ENCODE peak calls at places on chromosomes 4 and X, in seven cellular contexts. C is ELR; X is T-helper 2 cell; Q is right cardiac atrium; F is foreskin fibroblast; O is germinal center; P is CD8-positive, alpha-beta memory T cell. S is an unnamed sample.

GRCh38 chr4:16226816-16227461 is 668 bp upstream of the TAPT1 start:
- DNase-seq in C (peak; percentile 52), X (no peak), Q (peak; percentile 55), F (no peak), O (peak; percentile 41), P (peak; percentile 28), S (no peak)

GRCh38 chr4:174764105-174764729 is 64.8 kb downstream of the GLRA3 start:
- DNase-seq in C (peak; percentile 63), X (no peak), Q (no peak), F (peak; percentile 0), O (peak; percentile 10), P (no peak), S (peak; percentile 54)

GRCh38 chrX:1181131-1181530 is 31.3 kb downstream of the CRLF2 start:
- DNase-seq in C (no peak), X (no peak), Q (no peak), F (no peak), O (no peak), P (no peak), S (no peak)

GRCh38 chr4:141647982-141648381 is 11.6 kb downstream of the IL15 start:
- DNase-seq in C (no peak), X (no peak), Q (no peak), F (no peak), O (no peak), P (no peak), S (peak; percentile 29)

GRCh38 chr4:78945638-78946179 is 6.5 kb upstream of the PAQR3 start:
- DNase-seq in C (peak; percentile 4), X (no peak), Q (no peak), F (no peak), O (no peak), P (no peak), S (no peak)

GRCh38 chr4:80077639-80078038 is 4.6 kb upstream of the ANTXR2 start:
- DNase-seq in C (peak; percentile 81), X (no peak), Q (no peak), F (no peak), O (no peak), P (no peak), S (peak; percentile 90)

GRCh38 chr4:127505203-127505602 is 127.6 kb upstream of the INTU start:
- DNase-seq in C (peak; percentile 19), X (no peak), Q (no peak), F (peak; percentile 79), O (no peak), P (no peak), S (peak; percentile 38)

GRCh38 chr4:86181585-86181984 is 178.3 kb downstream of the MAPK10 start:
- DNase-seq in C (peak; percentile 35), X (no peak), Q (no peak), F (no peak), O (no peak), P (no peak), S (no peak)

S was measured in bronchial epithelial cell.